ENCODE peak calls at places on chromosomes 4 and X, in four cellular contexts. E, J, R and K are unnamed samples.
A peak's percentile ranks its signal among the peaks of the same experiment; 100 is the strongest.

GRCh38 chrX:9682456-9682855 is 83.2 kb downstream of the GPR143 start:
- DNase-seq in J (no peak), R (peak; percentile 53), E (no peak), K (peak; percentile 62)

GRCh38 chr4:106334732-106335131 is 18.4 kb downstream of the AIMP1 start:
- DNase-seq in R (no peak), J (no peak), E (no peak), K (no peak)

GRCh38 chr4:152885185-152885584 is 50.9 kb upstream of the FHDC1 start:
- DNase-seq in R (no peak), J (no peak), E (no peak), K (peak; percentile 8)

GRCh38 chrX:151694121-151694520 is 1.1 kb upstream of the PRRG3 start:
- DNase-seq in R (no peak), E (no peak), J (no peak), K (no peak)

GRCh38 chrX:1242901-1243402 is 25.7 kb upstream of the CSF2RA start:
- DNase-seq in J (no peak), E (no peak), R (no peak), K (no peak)

GRCh38 chrX:68867458-68868166 is 38.8 kb downstream of the EFNB1 start:
- DNase-seq in J (no peak), E (no peak), R (peak; percentile 31), K (peak; percentile 59)

GRCh38 chr4:6324999-6325790 is 55.5 kb downstream of the WFS1 start:
- DNase-seq in E (no peak), R (no peak), J (peak; percentile 31), K (peak; percentile 86)

GRCh38 chr4:40681600-40682297 is 52.1 kb upstream of the RBM47 start:
- DNase-seq in E (no peak), R (peak; percentile 28), J (no peak), K (no peak)

GRCh38 chr4:182554736-182555135 is 311.5 kb downstream of the TENM3 start:
- DNase-seq in E (no peak), J (no peak), R (no peak), K (no peak)

GRCh38 chr4:186554485-186554884 is 882 bp downstream of the MTNR1A start:
- DNase-seq in E (peak; percentile 37), R (peak; percentile 46), J (no peak), K (peak; percentile 61)

GRCh38 chrX:103629295-103630170 is 758 bp downstream of the TCEAL1 start:
- DNase-seq in E (no peak), J (peak; percentile 65), R (peak; percentile 88), K (peak; percentile 42)

GRCh38 chrX:133935096-133935495 is 50.3 kb downstream of the GPC3 start:
- DNase-seq in J (no peak), E (no peak), R (no peak), K (no peak)

GRCh38 chrX:41912922-41913321 is 10.4 kb downstream of the CASK start:
- DNase-seq in J (no peak), R (no peak), E (no peak), K (no peak)

GRCh38 chrX:27728291-27728690 is 79.5 kb upstream of the MAGEB10 start:
- DNase-seq in E (peak; percentile 23), R (no peak), J (no peak), K (no peak)

GRCh38 chrX:38458071-38458470 is 103.3 kb upstream of the TSPAN7 start:
- DNase-seq in J (no peak), E (no peak), R (peak; percentile 8), K (peak; percentile 17)

GRCh38 chrX:9612146-9612505 is 147.3 kb downstream of the TBL1X start:
- DNase-seq in J (no peak), E (no peak), R (no peak), K (no peak)

GRCh38 chr4:41281038-41281634 is 24.4 kb downstream of the UCHL1 start:
- DNase-seq in J (no peak), R (peak; percentile 83), E (peak; percentile 82), K (peak; percentile 74)

GRCh38 chrX:129721870-129722269 is 16.9 kb upstream of the XPNPEP2 start:
- DNase-seq in R (no peak), J (no peak), E (no peak), K (no peak)

GRCh38 chrX:31397119-31397518 is 325.3 kb upstream of the FTHL17 start:
- DNase-seq in J (no peak), E (no peak), R (no peak), K (no peak)

GRCh38 chr4:76716020-76716419 is 181.9 kb downstream of the SOWAHB start:
- DNase-seq in E (no peak), J (no peak), R (no peak), K (no peak)

GRCh38 chr4:1255699-1256098 is 6.8 kb upstream of the CTBP1 start:
- DNase-seq in J (no peak), R (no peak), E (no peak), K (no peak)
- H3K9me3 ChIP-seq in J (no peaks in the 10 kb centered on the region), R (no peaks in the 10 kb centered on the region), E (peaks cover 3% of the 10 kb centered on the region), K (no peaks in the 10 kb centered on the region)

DNA sequence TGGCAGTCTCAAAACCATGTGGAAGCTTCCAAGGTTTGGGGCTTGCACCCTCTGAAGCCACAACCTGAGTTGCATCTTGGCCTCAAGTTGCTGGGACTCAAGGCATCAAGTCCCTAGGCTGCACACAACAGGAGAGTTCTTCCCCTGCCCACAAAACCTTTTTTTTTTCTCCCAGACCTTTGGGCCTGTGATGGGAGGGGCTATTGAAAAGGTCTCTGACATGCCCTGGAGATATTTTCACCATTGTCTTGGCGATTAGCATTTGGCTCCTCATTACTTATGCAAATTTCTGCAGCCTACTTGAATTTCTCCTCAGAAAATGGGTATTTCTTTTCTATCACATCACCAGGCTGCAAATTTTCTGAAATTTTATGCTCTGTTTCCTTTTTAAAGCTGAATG is 349.5 kb upstream of the EDA2R start:
- DNase-seq in R (no peak), J (no peak), E (no peak), K (no peak)
- H3K9me3 ChIP-seq in R (no peaks in the 10 kb centered on the region), J (no peaks in the 10 kb centered on the region), E (no peaks in the 10 kb centered on the region), K (no peaks in the 10 kb centered on the region)

GRCh38 chrX:72181178-72182125 is at the start of gene PIN4:
- DNase-seq in E (peak; percentile 91), R (peak; percentile 92), J (peak; percentile 89), K (peak; percentile 95)
- H3K9me3 ChIP-seq in E (no peaks in the 10 kb centered on the region), R (no peaks in the 10 kb centered on the region), J (no peaks in the 10 kb centered on the region), K (no peaks in the 10 kb centered on the region)

DNA sequence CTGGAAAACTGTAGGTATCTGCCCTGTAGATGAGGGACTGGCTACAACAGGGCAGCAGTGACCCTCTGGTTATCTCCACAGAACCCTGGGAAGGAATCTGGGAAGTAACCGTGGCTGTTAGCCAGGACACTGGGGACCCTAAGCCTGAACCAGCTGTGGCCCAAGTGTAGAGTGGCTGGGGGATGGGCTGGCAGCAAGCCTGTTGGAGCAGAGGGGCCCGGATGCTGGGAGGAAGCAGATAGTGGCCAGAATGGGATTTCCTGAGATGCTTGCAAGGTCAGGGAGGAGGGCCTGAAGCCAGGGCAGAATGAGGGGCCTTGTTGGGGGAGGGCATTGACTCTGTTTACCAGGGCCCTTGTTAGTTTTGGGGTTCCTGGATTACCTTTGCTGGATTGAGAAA is 161.0 kb upstream of the EOLA2 start:
- DNase-seq in J (no peak), E (no peak), R (no peak), K (no peak)
- H3K9me3 ChIP-seq in J (no peaks in the 10 kb centered on the region), E (no peaks in the 10 kb centered on the region), R (no peaks in the 10 kb centered on the region), K (no peaks in the 10 kb centered on the region)

GRCh38 chr4:7581477-7581876 is 146.7 kb upstream of the PSAPL1 start:
- DNase-seq in E (no peak), R (peak; percentile 94), J (no peak), K (no peak)
- H3K9me3 ChIP-seq in E (peaks cover 12% of the 10 kb centered on the region), R (no peaks in the 10 kb centered on the region), J (peaks cover 22% of the 10 kb centered on the region), K (peaks cover 2% of the 10 kb centered on the region)

DNA sequence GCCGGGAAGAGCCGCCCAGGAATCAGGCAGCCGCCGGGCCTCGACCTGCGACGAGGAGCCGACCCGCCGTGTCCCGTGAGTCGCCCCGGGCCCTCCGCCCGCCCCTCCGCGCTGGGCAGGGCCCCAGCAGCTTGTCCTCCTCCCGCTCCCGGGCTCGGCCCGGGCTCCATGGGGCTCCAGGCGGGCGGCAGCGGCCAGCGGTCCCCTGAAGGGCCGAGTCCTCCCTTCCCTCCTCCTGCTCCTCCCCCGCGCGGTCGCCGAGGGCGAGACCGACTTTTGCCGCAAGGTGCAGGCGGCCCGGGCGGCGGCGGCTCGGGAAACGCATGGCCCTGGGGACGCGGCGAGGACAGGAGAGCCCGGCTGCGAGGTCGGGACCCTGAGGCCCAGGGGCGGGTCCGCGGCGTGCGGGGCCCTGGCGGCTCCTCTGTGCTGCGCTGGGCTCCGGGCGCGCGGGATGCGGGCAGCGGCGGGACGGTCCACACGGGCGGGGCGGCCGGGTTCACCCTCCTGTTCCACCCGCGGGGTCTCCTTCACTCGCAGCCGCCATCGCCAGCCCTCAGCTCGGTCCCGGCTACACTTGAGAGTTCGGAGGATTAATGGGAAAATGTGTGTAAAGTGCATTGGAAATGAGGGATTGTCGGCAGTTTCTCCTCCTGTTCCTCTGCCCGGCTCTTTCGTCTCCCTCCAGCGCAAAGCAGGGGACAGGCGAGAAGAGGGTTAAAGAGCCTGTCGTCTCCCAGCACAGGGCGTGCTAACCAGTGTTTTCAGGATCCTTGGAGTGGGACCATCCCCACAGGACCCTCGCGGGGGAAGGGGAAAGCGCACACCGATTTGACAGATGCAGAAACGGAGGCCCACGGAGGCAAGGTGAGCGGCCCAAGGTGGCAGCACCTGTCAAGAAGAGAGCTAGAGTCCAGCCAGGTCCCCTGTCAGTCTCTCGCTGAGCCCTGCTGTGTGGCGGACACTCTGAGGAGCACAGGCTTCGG is 16.6 kb upstream of the ZNF718 start:
- DNase-seq in E (no peak), J (no peak), R (peak; percentile 16), K (no peak)
- H3K9me3 ChIP-seq in E (peaks cover 5% of the 10 kb centered on the region), J (peaks cover 14% of the 10 kb centered on the region), R (no peaks in the 10 kb centered on the region), K (no peaks in the 10 kb centered on the region)